ENCODE peak calls at places on chromosomes 16 and 17, in five cellular contexts. Q, R, T, J and X are unnamed samples.

GRCh38 chr16:23711785-23712184 is 1.2 kb downstream of the ERN2 start:
- DNase-seq in J (no peak), Q (no peak), R (no peak), T (no peak), X (no peak)

GRCh38 chr16:66661210-66661560 is 35.4 kb downstream of the CMTM4 start:
- DNase-seq in T (no peak), J (no peak), Q (no peak), R (no peak), X (no peak)

GRCh38 chr16:64996641-64997040 is 125.2 kb downstream of the CDH11 start:
- DNase-seq in J (no peak), R (no peak), T (no peak), Q (no peak), X (no peak)

GRCh38 chr17:65175952-65176351 is 38.8 kb downstream of the RGS9 start:
- DNase-seq in R (no peak), Q (no peak), J (peak), T (no peak), X (no peak)

GRCh38 chr16:48188449-48189102 is 32.8 kb upstream of the ABCC12 start:
- DNase-seq in J (peak), R (peak), Q (no peak), T (no peak), X (no peak)

GRCh38 chr16:11377156-11377555 is 31.9 kb downstream of the RMI2 start:
- DNase-seq in T (no peak), Q (no peak), R (no peak), J (no peak), X (no peak)

GRCh38 chr17:81486174-81486810 is 26.3 kb downstream of the ACTG1 start:
- DNase-seq in J (no peak), Q (no peak), R (no peak), T (peak), X (peak)

GRCh38 chr16:68237243-68238028 is 1.5 kb upstream of the ESRP2 start:
- DNase-seq in Q (peak), T (peak), R (peak), J (peak), X (peak)

GRCh38 chr16:49734330-49734729 is 121.6 kb downstream of the ZNF423 start:
- DNase-seq in R (no peak), J (no peak), T (no peak), Q (no peak), X (no peak)

GRCh38 chr17:69822314-69822875 is 252.6 kb upstream of the KCNJ16 start:
- DNase-seq in Q (no peak), T (no peak), R (no peak), J (no peak), X (no peak)

GRCh38 chr16:4894276-4895150 is 42.4 kb downstream of the PPL start:
- DNase-seq in R (no peak), Q (no peak), J (peak), T (peak), X (no peak)

GRCh38 chr17:2598166-2598565 is 4.7 kb downstream of the PAFAH1B1 start:
- DNase-seq in J (no peak), R (no peak), Q (no peak), T (peak), X (no peak)